ENCODE peak calls at places on chromosome 3, in five cellular contexts. Q is adrenal gland, Z is body of pancreas, O is uterus, I is testis. H is an unnamed sample.

GRCh38 chr3:1609416-1609815 is 489.2 kb upstream of the CNTN4 start:
- DNase-seq in Z (no peak), O (no peak), Q (no peak), I (no peak), H (no peak)

GRCh38 chr3:193769437-193769836 is 176.4 kb downstream of the OPA1 start:
- DNase-seq in Q (no peak), Z (no peak), O (no peak), I (no peak), H (no peak)

GRCh38 chr3:195043612-195044144 is 227.3 kb downstream of the XXYLT1 start:
- DNase-seq in I (no peak), O (peak; percentile 2), Q (no peak), Z (no peak), H (no peak)

GRCh38 chr3:45032113-45032512 is 6.0 kb downstream of the CLEC3B start:
- DNase-seq in Z (no peak), O (no peak), I (no peak), Q (no peak), H (no peak)

GRCh38 chr3:105327662-105328337 is 38.9 kb upstream of the ALCAM start:
- DNase-seq in I (no peak), O (no peak), Q (no peak), Z (no peak), H (no peak)

GRCh38 chr3:56917740-56918568 is 116.2 kb upstream of the ARHGEF3 start:
- DNase-seq in O (no peak), Z (no peak), Q (no peak), I (no peak), H (peak; percentile 63)

GRCh38 chr3:58028902-58029301 is 20.7 kb downstream of the FLNB start:
- DNase-seq in O (no peak), I (no peak), Z (no peak), Q (no peak), H (no peak)

GRCh38 chr3:23685484-23686258 is 120.1 kb upstream of the UBE2E1 start:
- DNase-seq in Q (peak; percentile 96), O (peak; percentile 77), I (peak; percentile 85), Z (peak; percentile 78), H (peak; percentile 93)

GRCh38 chr3:138824114-138824506 is 10.6 kb downstream of the PIK3CB start:
- DNase-seq in I (no peak), Q (no peak), Z (no peak), O (no peak), H (no peak)

GRCh38 chr3:127035672-127036071 is 52.8 kb downstream of the PLXNA1 start:
- DNase-seq in Z (peak; percentile 47), Q (peak; percentile 98), O (peak; percentile 38), I (peak; percentile 48), H (peak; percentile 93)

GRCh38 chr3:113532698-113533533 is 561 bp downstream of the SIDT1 start:
- DNase-seq in O (no peak), Q (peak; percentile 24), I (peak; percentile 19), Z (peak; percentile 28), H (peak; percentile 65)
- TF ChIP-seq POLR2A in O (no peak), Q (no peak), I (no peak), Z (no peak), H (no peak)

GRCh38 chr3:9211155-9211950 is 38.1 kb downstream of the SRGAP3 start:
- DNase-seq in O (no peak), Z (no peak), Q (no peak), I (no peak), H (no peak)
- H3K4me1 ChIP-seq in O (no peaks in the 10 kb centered on the region), Z (no peaks in the 10 kb centered on the region), Q (peaks cover 15% of the 10 kb centered on the region), I (no peaks in the 10 kb centered on the region), H (no peaks in the 10 kb centered on the region)

GRCh38 chr3:38138347-38139190 is at the start of gene MYD88:
- DNase-seq in Z (peak; percentile 82), O (peak; percentile 74), Q (peak; percentile 85), I (peak; percentile 84), H (peak; percentile 90)
- TF ChIP-seq POLR2A in Z (peak; percentile 77), O (peak; percentile 56), Q (peak; percentile 65), I (no peak), H (peak; percentile 87)

GRCh38 chr3:67601385-67601784 is 53.0 kb downstream of the SUCLG2 start:
- DNase-seq in Q (no peak), I (no peak), O (no peak), Z (no peak), H (no peak)

GRCh38 chr3:67605377-67605776 is 49.0 kb downstream of the SUCLG2 start:
- DNase-seq in Z (no peak), O (no peak), I (no peak), Q (peak; percentile 14), H (no peak)

GRCh38 chr3:67602816-67603215 is 51.6 kb downstream of the SUCLG2 start:
- DNase-seq in O (no peak), I (no peak), Z (no peak), Q (no peak), H (no peak)

GRCh38 chr3:67598814-67599556 is 55.4 kb downstream of the SUCLG2 start:
- DNase-seq in Z (no peak), I (no peak), O (no peak), Q (no peak), H (no peak)

DNA sequence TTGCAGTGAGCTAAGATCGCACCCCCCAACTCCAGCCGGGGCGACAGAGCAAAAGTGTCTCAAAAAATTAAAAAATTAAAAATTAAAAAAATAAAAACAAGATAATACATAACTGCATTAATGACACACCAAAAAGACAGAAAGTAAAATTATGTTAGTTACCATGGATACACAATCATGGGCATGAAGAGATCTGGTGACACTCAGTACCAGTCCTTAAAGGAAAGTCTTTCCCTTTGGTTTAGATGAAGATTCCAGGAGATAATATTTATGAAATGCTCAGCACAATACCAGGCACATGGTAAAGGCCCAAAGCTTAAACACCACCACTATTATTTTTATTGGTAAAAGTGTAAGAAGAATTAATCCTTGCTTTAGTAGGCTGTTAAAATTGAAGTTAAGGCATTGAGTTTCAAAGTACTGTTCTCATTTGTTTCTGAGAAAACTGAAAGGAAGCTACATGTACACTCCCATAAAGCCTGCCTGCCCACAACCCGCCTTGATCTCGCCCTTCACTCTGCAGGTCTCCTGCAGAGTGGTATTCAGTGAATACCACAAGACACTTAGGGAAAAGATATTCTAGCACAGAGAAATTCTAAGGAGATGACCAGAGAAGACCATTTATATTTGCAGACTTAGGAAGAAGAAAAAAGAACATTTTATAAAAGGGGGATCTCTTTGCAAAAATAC is 52.3 kb downstream of the SUCLG2 start:
- DNase-seq in Z (no peak), O (no peak), I (no peak), Q (no peak), H (no peak)
- H3K4me1 ChIP-seq in Z (peaks cover 12% of the 10 kb centered on the region), O (no peaks in the 10 kb centered on the region), I (no peaks in the 10 kb centered on the region), Q (no peaks in the 10 kb centered on the region), H (no peaks in the 10 kb centered on the region)

DNA sequence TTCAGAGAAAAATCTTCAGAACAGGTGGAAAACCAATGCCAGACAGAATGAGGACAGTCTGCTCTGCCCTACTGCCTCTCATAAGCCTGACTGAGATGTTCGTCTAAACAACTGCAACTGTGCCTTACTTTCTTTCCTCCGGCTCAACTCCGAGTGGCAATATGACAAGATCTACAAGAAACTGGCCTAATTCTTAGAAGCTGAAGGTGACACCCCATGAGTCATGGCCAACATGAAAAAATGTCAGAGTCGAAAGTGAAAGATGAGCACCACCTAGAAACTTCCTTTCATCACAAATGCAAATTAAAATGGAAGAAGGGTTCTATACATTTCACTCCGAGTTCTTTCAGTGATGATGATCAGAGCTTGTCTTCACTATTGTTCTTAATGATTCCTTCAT is 12.9 kb downstream of the PCYT1A start:
- DNase-seq in Z (no peak), O (no peak), I (no peak), Q (peak; percentile 49), H (no peak)
- TF ChIP-seq POLR2A in Z (no peak), O (no peak), I (no peak), Q (no peak), H (no peak)

GRCh38 chr3:64186667-64187064 is 38.6 kb downstream of the PRICKLE2 start:
- DNase-seq in Z (no peak), I (no peak), Q (no peak), O (no peak), H (no peak)
- H3K4me1 ChIP-seq in Z (peaks cover 39% of the 10 kb centered on the region), I (peaks cover 8% of the 10 kb centered on the region), Q (peaks cover 33% of the 10 kb centered on the region), O (peaks cover 19% of the 10 kb centered on the region), H (no peaks in the 10 kb centered on the region)

GRCh38 chr3:38397320-38397719 is 50.7 kb downstream of the XYLB start:
- DNase-seq in Z (no peak), I (peak; percentile 31), Q (peak; percentile 18), O (no peak), H (no peak)

GRCh38 chr3:38396239-38396638 is 49.7 kb downstream of the XYLB start:
- DNase-seq in Q (no peak), Z (no peak), O (no peak), I (no peak), H (no peak)

GRCh38 chr3:38387862-38388261 is 41.3 kb downstream of the XYLB start:
- DNase-seq in Q (no peak), Z (no peak), I (no peak), O (no peak), H (no peak)

GRCh38 chr3:38396861-38397260 is 50.3 kb downstream of the XYLB start:
- DNase-seq in O (no peak), Q (no peak), Z (no peak), I (no peak), H (no peak)

DNA sequence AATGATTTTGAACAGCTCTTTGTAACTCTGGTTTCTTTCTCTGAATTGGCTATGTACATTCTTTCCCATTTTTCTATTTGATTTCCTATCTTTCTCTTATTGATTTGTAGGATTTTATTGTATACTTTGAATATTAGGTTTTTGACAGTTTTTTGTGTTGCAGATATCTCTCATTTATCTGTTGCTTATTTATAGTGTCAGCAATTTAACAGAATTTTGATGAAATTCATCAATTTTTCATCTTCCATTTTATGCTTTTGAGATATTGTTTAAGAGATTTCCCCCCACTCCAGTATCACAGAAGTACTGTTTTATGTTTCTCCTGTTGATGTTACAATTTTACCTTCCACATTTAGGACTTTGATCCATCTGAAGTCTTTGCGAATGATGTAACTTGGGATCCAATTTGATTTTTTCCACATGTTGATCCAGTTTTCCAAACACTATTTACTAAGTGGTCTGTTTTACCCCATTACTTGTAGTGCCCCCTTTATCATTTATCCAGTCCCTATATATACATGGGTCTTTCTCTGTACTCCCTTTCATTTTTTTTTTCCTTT is 46.1 kb downstream of the XYLB start:
- DNase-seq in O (no peak), Z (no peak), Q (no peak), I (no peak), H (no peak)
- TF ChIP-seq POLR2A in O (no peak), Z (no peak), Q (no peak), I (no peak), H (no peak)